ENCODE peak calls at places on chromosome 20, in six cellular contexts. Z is cardiac muscle cell, O is GM23338, X is WTC11, T is BE2C, R is neural crest cell. W is an unnamed sample.

GRCh38 chr20:50450961-50451752 is 59.0 kb upstream of the PTPN1 start:
- DNase-seq in O (peak), Z (peak), X (peak), T (no peak), R (no peak), W (peak)

GRCh38 chr20:38762174-38762573 is 13.9 kb downstream of the ACTR5 start:
- DNase-seq in Z (no peak), T (no peak), O (no peak), R (no peak), X (no peak), W (no peak)

GRCh38 chr20:45798935-45799642 is 7.3 kb downstream of the DNTTIP1 start:
- DNase-seq in X (peak), O (peak), T (peak), R (peak), Z (peak), W (peak)

GRCh38 chr20:45892049-45892816 is 1.1 kb downstream of the CTSA start:
- DNase-seq in T (no peak), Z (peak), X (no peak), O (peak), R (no peak), W (no peak)

GRCh38 chr20:43670423-43670822 is 3.5 kb downstream of the MYBL2 start:
- DNase-seq in T (no peak), Z (no peak), O (no peak), R (no peak), X (no peak), W (no peak)

GRCh38 chr20:46651091-46651962 is at the start of gene SLC13A3:
- DNase-seq in O (peak), R (no peak), X (peak), Z (peak), T (no peak), W (no peak)

GRCh38 chr20:61657719-61658377 is 405.8 kb downstream of the CDH4 start:
- DNase-seq in Z (no peak), X (no peak), T (no peak), R (no peak), O (no peak), W (no peak)

GRCh38 chr20:12998046-12998445 is 10.7 kb upstream of the SPTLC3 start:
- DNase-seq in T (no peak), X (no peak), R (no peak), O (no peak), Z (no peak), W (no peak)

GRCh38 chr20:17624070-17624469 is 54.2 kb downstream of the DSTN start:
- DNase-seq in O (no peak), X (peak), R (no peak), T (no peak), Z (no peak), W (no peak)

GRCh38 chr20:4043329-4043728 is 28.0 kb upstream of the RNF24 start:
- DNase-seq in R (no peak), Z (no peak), T (no peak), O (no peak), X (no peak), W (no peak)

GRCh38 chr20:60586417-60587105 is 628.3 kb downstream of the CDH26 start:
- DNase-seq in T (no peak), X (no peak), Z (no peak), R (no peak), O (no peak), W (no peak)

GRCh38 chr20:23637282-23638221 is at the start of gene CST3:
- DNase-seq in Z (peak), T (peak), R (peak), X (peak), O (peak), W (peak)

GRCh38 chr20:51339721-51340450 is 202.6 kb downstream of the NFATC2 start:
- DNase-seq in O (no peak), R (no peak), Z (no peak), X (no peak), T (no peak), W (no peak)

GRCh38 chr20:24149175-24149574 is 160.6 kb upstream of the GGTLC1 start:
- DNase-seq in T (no peak), X (no peak), O (no peak), Z (no peak), R (no peak), W (no peak)

GRCh38 chr20:8425802-8426201 is 293.7 kb downstream of the PLCB1 start:
- DNase-seq in Z (no peak), X (no peak), R (no peak), O (no peak), T (no peak), W (no peak)

GRCh38 chr20:51424270-51425041 is 118.1 kb downstream of the NFATC2 start:
- DNase-seq in X (no peak), Z (no peak), O (no peak), T (no peak), R (no peak), W (peak)

GRCh38 chr20:51400051-51400926 is 142.2 kb downstream of the NFATC2 start:
- DNase-seq in X (no peak), T (no peak), O (no peak), R (no peak), Z (no peak), W (peak)

GRCh38 chr20:10332656-10333421 is 101.2 kb downstream of the MKKS start:
- DNase-seq in O (no peak), X (no peak), R (no peak), T (no peak), Z (no peak), W (no peak)

GRCh38 chr20:59783020-59784010 is 150.1 kb downstream of the SYCP2 start:
- DNase-seq in T (peak), R (peak), O (peak), Z (peak), X (peak), W (peak)

GRCh38 chr20:1924910-1925861 is 30.0 kb downstream of the SIRPA start:
- DNase-seq in O (peak), R (no peak), Z (no peak), T (no peak), X (no peak), W (no peak)

GRCh38 chr20:61896058-61896961 is 169.4 kb downstream of the TAF4 start:
- DNase-seq in Z (peak), O (peak), T (peak), X (peak), R (peak), W (peak)

GRCh38 chr20:23404196-23404595 is 17.1 kb downstream of the NAPB start:
- DNase-seq in Z (peak), T (no peak), R (no peak), X (no peak), O (no peak), W (no peak)

GRCh38 chr20:35269055-35269781 is 8.7 kb downstream of the MMP24OS start:
- DNase-seq in X (peak), R (peak), O (peak), T (peak), Z (peak), W (peak)

GRCh38 chr20:35267092-35267491 is 10.8 kb downstream of the MMP24OS start:
- DNase-seq in R (no peak), X (no peak), T (no peak), O (no peak), Z (no peak), W (no peak)

GRCh38 chr20:35263609-35264223 is 14.2 kb downstream of the MMP24OS start:
- DNase-seq in Z (no peak), T (no peak), X (no peak), O (no peak), R (no peak), W (no peak)

GRCh38 chr20:35260426-35260825 is 17.5 kb downstream of the MMP24OS start:
- DNase-seq in R (no peak), O (no peak), T (no peak), Z (no peak), X (no peak), W (no peak)

DNA sequence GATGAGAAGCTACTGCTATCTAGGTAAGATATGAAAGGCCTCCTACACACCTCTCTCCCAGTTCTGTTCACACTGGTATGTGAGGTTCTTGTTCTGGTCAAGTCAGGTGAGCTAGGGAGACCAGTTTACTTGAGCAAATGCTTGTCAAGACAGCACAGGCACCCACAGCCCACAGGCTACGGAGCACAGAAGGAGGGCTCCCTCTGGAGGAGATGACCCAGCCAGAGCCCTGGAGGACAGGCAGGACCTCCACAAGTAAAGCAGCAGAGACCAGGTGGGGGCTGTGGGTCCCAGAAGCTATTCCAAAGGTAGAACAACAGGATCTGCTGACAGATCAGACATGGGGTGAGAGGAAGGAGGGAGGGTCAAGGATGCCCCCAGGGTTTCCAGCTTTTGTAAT is 13.2 kb downstream of the MMP24OS start:
- DNase-seq in T (no peak), O (peak), Z (no peak), R (no peak), X (peak), W (no peak)
- TF ChIP-seq CTCF in T (peak), O (peak), Z (peak), R (no peak), X (no peak), W (no peak)

DNA sequence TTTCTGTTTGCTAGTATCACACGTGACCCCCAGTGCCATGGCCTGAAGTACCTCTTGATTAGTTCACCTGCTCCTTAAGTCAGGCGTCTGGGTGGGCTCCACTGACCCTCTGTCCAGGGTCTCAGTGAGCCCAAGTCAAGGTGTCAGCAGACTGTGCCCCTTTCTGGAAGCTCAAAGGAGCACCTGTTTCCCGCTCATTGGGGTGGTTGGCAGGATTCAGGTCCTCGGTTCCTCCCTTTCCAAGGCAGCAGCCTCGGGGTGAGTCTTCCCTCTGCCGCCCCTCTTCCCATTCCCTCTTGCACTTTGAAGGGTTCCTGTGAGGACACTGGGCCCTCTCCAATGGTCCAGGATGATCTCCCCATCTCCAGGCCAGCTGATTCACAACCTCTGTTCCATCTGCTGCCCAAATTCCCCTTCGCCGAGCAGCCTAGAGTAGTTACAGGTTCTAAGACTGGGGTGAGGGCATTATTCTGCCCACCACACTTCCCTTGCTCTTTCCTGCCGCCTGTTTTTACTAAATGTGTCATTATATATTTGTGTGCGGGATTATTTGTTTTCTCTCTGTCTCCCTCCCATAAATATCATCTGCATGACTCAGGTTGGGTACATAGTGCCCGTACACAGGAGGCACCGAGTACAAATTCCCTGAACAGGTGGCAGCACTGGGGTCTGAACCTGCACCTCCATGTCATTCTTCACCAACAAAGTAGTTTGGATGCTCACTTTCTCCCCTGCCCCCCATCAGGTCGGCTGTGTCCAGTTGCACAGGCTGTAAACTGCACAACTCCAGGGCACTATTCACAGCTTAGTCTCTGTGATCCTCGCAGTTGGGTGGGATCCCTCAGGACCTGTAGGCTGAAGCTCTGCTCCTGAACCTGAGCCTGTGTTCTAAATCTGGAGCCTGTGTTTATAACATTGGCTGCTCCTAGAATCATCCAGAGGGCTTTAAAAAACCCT is 58.5 kb downstream of the RBM38 start:
- DNase-seq in R (no peak), T (no peak), X (no peak), Z (no peak), O (no peak), W (no peak)
- TF ChIP-seq CTCF in R (no peak), T (no peak), X (no peak), Z (no peak), O (no peak), W (no peak)

DNA sequence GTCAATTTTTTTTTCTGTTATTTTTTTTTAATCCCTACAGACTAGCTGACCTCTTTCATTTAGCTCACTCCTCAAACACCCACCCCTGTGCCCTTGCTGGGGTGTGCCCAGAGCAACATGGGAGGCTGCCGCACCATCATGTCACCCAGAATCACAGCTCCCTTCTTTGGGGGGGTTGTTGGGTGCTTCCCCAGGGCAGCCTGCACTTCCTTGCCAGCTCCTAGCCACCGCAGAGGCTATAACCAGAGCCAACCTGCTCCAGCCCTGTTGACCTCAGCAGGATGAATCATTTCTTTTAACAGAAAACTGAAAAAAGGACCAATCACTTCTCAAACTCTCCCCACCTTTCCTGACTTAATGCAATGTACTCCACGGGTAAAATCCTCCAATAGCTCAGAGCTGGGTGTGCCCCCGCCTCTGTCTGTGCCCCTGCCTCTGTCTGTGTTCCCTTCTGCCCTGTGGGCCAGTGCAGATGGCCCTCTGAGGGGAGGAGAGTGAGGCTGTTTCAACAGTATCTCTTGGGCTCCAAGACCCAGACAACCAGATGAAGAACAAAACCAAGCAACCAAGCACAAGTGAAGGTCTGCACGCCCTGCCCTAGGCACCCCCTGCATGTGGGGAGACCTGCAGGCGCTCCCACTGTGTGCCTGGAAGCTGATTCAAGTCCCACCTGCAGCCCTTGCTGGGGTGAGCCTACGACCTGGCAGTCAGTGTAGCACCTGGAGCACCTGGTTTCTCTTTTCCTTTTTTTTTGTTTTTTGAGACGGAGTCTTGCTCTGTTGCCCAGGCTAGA is 67.7 kb downstream of the PYGB start:
- DNase-seq in Z (no peak), X (peak), T (no peak), O (no peak), R (no peak), W (no peak)
- TF ChIP-seq CTCF in Z (no peak), X (no peak), T (no peak), O (no peak), R (no peak), W (no peak)

GRCh38 chr20:53550590-53551187 is 43.0 kb downstream of the ZNF217 start:
- DNase-seq in T (no peak), O (no peak), R (no peak), Z (peak), X (no peak), W (no peak)

DNA sequence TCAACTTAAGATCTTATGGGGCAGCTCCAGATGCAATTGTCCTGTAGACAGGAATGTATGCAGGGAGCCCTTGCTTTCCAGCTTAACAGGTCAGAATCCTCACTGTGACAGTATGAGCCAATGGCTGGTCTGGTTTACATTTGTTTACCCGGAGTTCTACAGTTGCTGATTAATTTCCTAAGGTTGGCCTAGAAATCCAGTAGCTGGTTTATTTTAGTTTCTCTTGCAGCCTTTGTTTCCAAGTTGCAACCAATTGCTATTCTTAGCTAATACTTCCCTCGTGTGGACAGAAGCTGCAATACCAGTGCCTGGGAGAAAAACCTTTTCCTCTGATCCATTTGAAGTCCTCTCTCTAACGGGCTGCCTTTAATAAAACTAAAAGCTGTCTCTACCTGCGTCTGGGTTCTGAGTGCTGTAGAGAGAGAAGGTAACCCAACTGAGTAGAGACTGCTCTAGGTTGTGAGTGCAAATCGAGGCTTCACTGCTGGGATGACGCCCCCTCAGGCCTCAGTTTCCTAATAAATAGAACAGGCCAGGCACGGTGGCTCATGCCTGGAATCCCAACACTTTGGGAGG is 45.9 kb downstream of the ZNF217 start:
- DNase-seq in O (peak), T (peak), Z (peak), X (peak), R (peak), W (peak)
- TF ChIP-seq CTCF in O (peak), T (peak), Z (peak), X (peak), R (peak), W (peak)

DNA sequence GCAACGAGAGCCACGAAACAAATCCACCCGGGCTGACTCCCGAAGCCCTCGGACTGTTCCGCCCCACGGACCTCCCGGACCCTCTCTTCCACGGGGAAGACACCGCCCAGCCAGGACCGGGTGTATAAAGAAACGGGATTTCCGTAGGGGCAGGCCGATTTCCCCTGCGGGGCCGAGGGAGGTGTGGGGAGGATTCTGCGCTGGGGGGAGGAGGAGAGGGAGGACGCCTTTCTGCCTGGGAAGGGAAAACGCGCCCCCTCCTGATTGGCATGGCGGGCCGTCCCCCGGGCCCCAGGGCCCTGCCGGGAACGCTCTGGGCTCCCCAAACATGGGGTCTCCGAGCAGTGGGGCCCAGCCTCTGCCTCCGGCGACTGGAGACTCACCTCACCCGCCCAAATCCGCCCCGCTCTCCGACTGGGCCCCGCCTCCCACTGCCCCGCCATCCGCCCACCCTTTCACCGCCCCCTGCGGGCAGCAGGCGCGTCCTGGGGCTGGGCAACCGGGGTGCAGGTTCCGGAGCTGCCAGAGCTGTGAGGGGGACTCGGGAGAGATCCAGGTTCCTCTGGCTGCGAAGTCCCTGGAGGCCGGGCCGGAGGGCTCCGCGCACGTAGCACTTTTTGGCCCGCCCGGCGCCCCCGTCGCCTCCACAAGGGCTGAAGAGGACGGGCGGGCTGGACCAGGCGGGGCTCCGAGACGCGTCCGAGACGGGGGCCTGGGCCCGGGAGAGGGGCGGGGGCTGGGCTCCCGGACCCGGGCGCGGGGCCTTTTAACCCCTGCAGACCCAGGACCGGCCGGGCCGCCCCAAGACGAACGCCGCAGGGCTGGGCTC is 586 bp upstream of the PPDPF start:
- DNase-seq in O (peak), R (peak), T (peak), Z (no peak), X (peak), W (peak)
- TF ChIP-seq CTCF in O (no peak), R (peak), T (peak), Z (peak), X (no peak), W (peak)

DNA sequence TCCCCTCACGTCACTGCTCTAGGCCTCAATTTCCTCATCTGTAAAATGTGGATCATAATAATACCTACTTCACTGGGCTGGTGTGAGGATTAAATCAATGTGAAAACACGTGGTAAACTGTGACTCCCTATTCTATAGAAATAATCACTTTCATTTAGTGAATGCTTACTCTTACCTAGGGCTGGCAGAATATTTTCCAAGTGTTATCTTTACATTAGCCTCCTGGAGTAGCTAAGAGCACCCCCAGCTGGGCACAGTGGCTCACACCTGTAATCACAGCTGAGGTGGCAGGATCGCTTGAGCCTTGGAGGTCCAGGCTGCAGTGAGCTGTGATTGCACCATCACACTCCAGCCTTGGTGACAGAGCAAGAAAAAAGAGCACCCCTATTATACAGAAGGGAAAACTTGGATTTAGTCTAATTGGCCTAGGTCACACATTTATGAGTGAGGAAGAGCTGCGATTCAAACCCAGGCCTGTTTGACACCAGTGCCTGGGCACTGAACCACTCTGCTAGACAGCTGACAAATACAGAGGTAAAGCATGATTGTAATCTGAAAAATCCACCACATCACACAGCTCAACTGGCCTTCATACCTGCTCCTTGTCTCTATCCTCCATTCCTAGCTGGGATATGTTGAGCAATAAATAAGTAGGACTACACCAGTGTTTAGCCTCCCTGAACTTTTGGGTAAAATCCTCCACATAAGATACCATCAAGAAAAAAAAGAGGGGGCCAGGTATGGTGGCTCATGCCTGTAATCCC is 1.4 kb upstream of the SNTA1 start:
- DNase-seq in Z (no peak), X (peak), O (peak), T (no peak), R (no peak), W (peak)
- TF ChIP-seq CTCF in Z (no peak), X (no peak), O (peak), T (no peak), R (no peak), W (peak)